ENCODE peak calls at places on chromosomes 5 and 9, in eight cellular contexts. J is amniotic stem cell; E is SW 1271; Y is activated T-cell treated with anti-CD3 and anti-CD28 coated beads, Interleukin-2, amount 50 U/mL, for 4 hours; G is HEK293T; C is activated naive CD8-positive, alpha-beta T cell treated with anti-CD3 and anti-CD28 coated beads, Interleukin-2, amount 50 U/mL, for 24 hours; A is stimulated activated naive B cell treated with anti-CD40 and anti-IgM and Interleukin-4, amounts not matched to agents 10 μg/mL and 1 μg/mL and 100 μg/mL, for 72 hours; R is activated naive CD4-positive, alpha-beta T cell. K is an unnamed sample.

GRCh38 chr9:96556701-96557461 is 62.8 kb downstream of the CDC14B start:
- DNase-seq in G (no peak), J (no peak), A (no peak), Y (no peak), R (no peak), C (no peak), E (no peak), K (no peak)

GRCh38 chr9:133539434-133539833 is 4.9 kb downstream of the ADAMTSL2 start:
- DNase-seq in C (no peak), J (no peak), Y (no peak), G (no peak), E (no peak), A (no peak), R (no peak), K (no peak)

GRCh38 chr5:58012103-58012502 is 447.8 kb downstream of the PLK2 start:
- DNase-seq in Y (no peak), E (no peak), J (no peak), G (no peak), R (no peak), C (no peak), A (no peak), K (no peak)

GRCh38 chr5:96952118-96952750 is 16.4 kb downstream of the LNPEP start:
- DNase-seq in G (no peak), R (no peak), A (no peak), J (no peak), E (no peak), C (no peak), Y (no peak), K (no peak)

GRCh38 chr5:60076746-60077145 is 183.2 kb upstream of the PDE4D start:
- DNase-seq in Y (no peak), J (no peak), R (no peak), E (no peak), C (no peak), A (no peak), G (no peak), K (no peak)

GRCh38 chr9:126527109-126527825 is 86.5 kb upstream of the LMX1B start:
- DNase-seq in E (no peak), Y (no peak), C (no peak), R (no peak), G (no peak), J (no peak), A (no peak), K (no peak)

GRCh38 chr5:149937610-149938009 is 7.0 kb downstream of the PDE6A start:
- DNase-seq in J (no peak), G (no peak), Y (no peak), C (no peak), A (no peak), R (no peak), E (no peak), K (no peak)

GRCh38 chr9:114893622-114894021 is 36.8 kb downstream of the TNFSF8 start:
- DNase-seq in R (no peak), G (no peak), C (peak; percentile 49), A (peak; percentile 54), J (no peak), Y (no peak), E (peak; percentile 61), K (peak; percentile 62)

GRCh38 chr9:93651521-93651950 is 75.2 kb downstream of the PHF2 start:
- DNase-seq in E (no peak), G (no peak), R (no peak), J (no peak), A (no peak), C (no peak), Y (peak; percentile 0), K (no peak)

GRCh38 chr9:131969469-131969989 is 110.1 kb downstream of the MED27 start:
- DNase-seq in A (no peak), Y (no peak), R (no peak), J (no peak), C (no peak), G (no peak), E (no peak), K (no peak)

GRCh38 chr9:89038354-89039091 is 47.3 kb downstream of the S1PR3 start:
- DNase-seq in G (no peak), A (no peak), C (no peak), J (peak; percentile 37), R (no peak), Y (no peak), E (no peak), K (no peak)

GRCh38 chr5:100827481-100827889 is 75.6 kb downstream of the ST8SIA4 start:
- DNase-seq in Y (no peak), G (no peak), A (no peak), J (no peak), C (no peak), R (no peak), E (peak; percentile 53), K (no peak)

GRCh38 chr5:125277494-125278154 is 531.2 kb upstream of the ZNF608 start:
- DNase-seq in A (no peak), J (peak; percentile 58), R (no peak), Y (no peak), E (no peak), G (peak; percentile 52), C (no peak), K (no peak)

GRCh38 chr5:153267506-153267905 is 223.0 kb upstream of the GRIA1 start:
- DNase-seq in A (no peak), E (no peak), R (no peak), J (no peak), Y (no peak), C (no peak), G (no peak), K (no peak)

GRCh38 chr9:129665008-129665771 is at the start of gene PRRX2:
- DNase-seq in G (no peak), A (no peak), E (no peak), Y (peak; percentile 20), J (no peak), R (peak; percentile 18), C (peak; percentile 58), K (peak; percentile 47)

GRCh38 chr9:31347082-31347617 is 1037.3 kb upstream of the ACO1 start:
- DNase-seq in R (no peak), A (no peak), G (no peak), Y (no peak), C (no peak), E (no peak), J (no peak), K (no peak)

GRCh38 chr5:103454774-103455173 is 107.8 kb downstream of the NUDT12 start:
- DNase-seq in Y (no peak), J (no peak), E (no peak), G (no peak), C (no peak), R (no peak), A (no peak), K (no peak)

GRCh38 chr9:1907465-1907864 is 107.7 kb upstream of the SMARCA2 start:
- DNase-seq in Y (no peak), J (no peak), G (no peak), E (no peak), R (no peak), A (no peak), C (no peak), K (no peak)

GRCh38 chr5:149153751-149154610 is 12.7 kb downstream of the ABLIM3 start:
- DNase-seq in Y (no peak), R (no peak), A (no peak), E (no peak), G (no peak), C (no peak), J (no peak), K (no peak)

GRCh38 chr5:54257366-54258118 is 52.8 kb downstream of the ARL15 start:
- DNase-seq in E (no peak), R (no peak), Y (no peak), G (no peak), A (no peak), J (no peak), C (no peak), K (no peak)

GRCh38 chr5:169753795-169754194 is 116.7 kb downstream of the DOCK2 start:
- DNase-seq in J (no peak), A (no peak), G (no peak), Y (no peak), R (no peak), C (no peak), E (no peak), K (no peak)

GRCh38 chr9:36874921-36875320 is 159.1 kb downstream of the PAX5 start:
- DNase-seq in J (no peak), C (no peak), A (no peak), Y (no peak), R (no peak), E (no peak), G (no peak), K (no peak)

GRCh38 chr5:136032564-136032963 is 3.8 kb downstream of the TGFBI start:
- DNase-seq in E (no peak), C (no peak), G (no peak), Y (no peak), A (no peak), R (no peak), J (no peak), K (no peak)

GRCh38 chr9:32472344-32472743 is 53.7 kb downstream of the RIGI start:
- DNase-seq in J (no peak), E (no peak), R (no peak), Y (no peak), A (no peak), C (no peak), G (no peak), K (no peak)

K was measured in T-helper 2 cell treated with Interferon-gamma antibody and Interleukin-4, amounts not matched to agents 5 μg/mL and 100 μg/mL, for 36 hours.